ENCODE peak calls at places on chromosomes 2 and 18, in five cellular contexts. K, X, S, A and V are unnamed samples.

GRCh38 chr2:241701155-241701404 is 759 bp upstream of the ING5 start:
- DNase-seq in K (no peak), X (no peak), S (peak; percentile 89), A (peak; percentile 93), V (no peak)

GRCh38 chr2:168920504-168921157 is 19.5 kb downstream of the G6PC2 start:
- DNase-seq in K (no peak), X (no peak), S (peak; percentile 24), A (no peak), V (peak; percentile 33)

GRCh38 chr2:188695953-188696352 is 278.2 kb upstream of the COL3A1 start:
- DNase-seq in K (no peak), X (no peak), S (no peak), A (no peak), V (no peak)

GRCh38 chr2:45612741-45613140 is 1.7 kb upstream of the SRBD1 start:
- DNase-seq in K (no peak), X (no peak), S (no peak), A (no peak), V (no peak)

GRCh38 chr2:239399404-239399999 is 1.3 kb downstream of the HDAC4 start:
- DNase-seq in K (peak; percentile 43), X (no peak), S (no peak), A (peak; percentile 24), V (no peak)

GRCh38 chr18:75201936-75202335 is 7.0 kb downstream of the PTGR3 start:
- DNase-seq in K (no peak), X (no peak), S (no peak), A (no peak), V (no peak)

GRCh38 chr2:240245706-240246105 is 105.2 kb upstream of the OTOS start:
- DNase-seq in K (peak; percentile 10), X (no peak), S (no peak), A (peak; percentile 31), V (no peak)

GRCh38 chr18:55384551-55385275 is 203.3 kb downstream of the TCF4 start:
- DNase-seq in K (no peak), X (peak; percentile 64), S (no peak), A (peak; percentile 54), V (peak; percentile 67)

GRCh38 chr2:111045771-111046444 is 74.8 kb upstream of the BCL2L11 start:
- DNase-seq in K (no peak), X (no peak), S (no peak), A (no peak), V (no peak)

GRCh38 chr2:10233131-10234012 is 69.3 kb upstream of the HPCAL1 start:
- DNase-seq in K (no peak), X (no peak), S (no peak), A (no peak), V (no peak)

GRCh38 chr2:39128919-39129391 is 8.1 kb upstream of the SOS1 start:
- DNase-seq in K (peak; percentile 77), X (no peak), S (no peak), A (no peak), V (no peak)

GRCh38 chr2:42089340-42089925 is 41.6 kb downstream of the PKDCC start:
- DNase-seq in K (peak; percentile 74), X (peak; percentile 74), S (peak; percentile 7), A (peak; percentile 83), V (peak; percentile 85)

GRCh38 chr2:218569038-218569431 is 396 bp downstream of the CNOT9 start:
- DNase-seq in K (peak; percentile 66), X (peak; percentile 56), S (no peak), A (no peak), V (peak; percentile 54)

GRCh38 chr2:127535422-127535901 is at the start of gene MYO7B:
- DNase-seq in K (no peak), X (no peak), S (no peak), A (no peak), V (no peak)

GRCh38 chr2:236167297-236168109 is 683 bp downstream of the GBX2 start:
- DNase-seq in K (no peak), X (peak; percentile 53), S (no peak), A (no peak), V (peak; percentile 59)

GRCh38 chr2:182416191-182416590 is 10.6 kb downstream of the PDE1A start:
- DNase-seq in K (no peak), X (no peak), S (peak; percentile 56), A (no peak), V (no peak)

GRCh38 chr18:12038661-12039417 is 54.8 kb upstream of the ANKRD62 start:
- DNase-seq in K (peak; percentile 79), X (peak; percentile 84), S (peak; percentile 26), A (peak; percentile 87), V (peak; percentile 90)

GRCh38 chr2:202797944-202798343 is 73.6 kb downstream of the ICA1L start:
- DNase-seq in K (no peak), X (no peak), S (no peak), A (no peak), V (no peak)

GRCh38 chr2:133561045-133561852 is 7.0 kb downstream of the NCKAP5 start:
- DNase-seq in K (no peak), X (no peak), S (no peak), A (no peak), V (peak; percentile 35)

GRCh38 chr18:35526476-35527120 is 28.8 kb upstream of the INO80C start:
- DNase-seq in K (no peak), X (no peak), S (no peak), A (no peak), V (no peak)